ENCODE peak calls at places on chromosomes 3 and 15, in seven cellular contexts. One of them, this sample, is unnamed.

GRCh38 chr15:38972831-38973230 is 408.2 kb upstream of the RASGRP1 start:
- DNase-seq in NCI-H1436: no peak
- DNase-seq in putamen: no peak
- DNase-seq in MCF 10A: no peak
- DNase-seq in stimulated activated effector memory CD8-positive, alpha-beta T cell treated with anti-CD3 and anti-CD28 coated beads, Interleukin-12 subunit alpha, Interleukin-12 subunit beta, amount 100 ng/mL, for 72 hours: no peak
- DNase-seq in M059J: peak; percentile 73
- DNase-seq in activated CD4-positive, alpha-beta T cell treated with anti-CD3 and anti-CD28 coated beads, Interleukin-2, amount 50 U/mL, for 1 hour: no peak
- DNase-seq in this sample: no peak

GRCh38 chr15:84987949-84988624 is 6.4 kb downstream of the PDE8A start:
- DNase-seq in NCI-H1436: no peak
- DNase-seq in putamen: no peak
- DNase-seq in MCF 10A: no peak
- DNase-seq in stimulated activated effector memory CD8-positive, alpha-beta T cell treated with anti-CD3 and anti-CD28 coated beads, Interleukin-12 subunit alpha, Interleukin-12 subunit beta, amount 100 ng/mL, for 72 hours: no peak
- DNase-seq in M059J: no peak
- DNase-seq in activated CD4-positive, alpha-beta T cell treated with anti-CD3 and anti-CD28 coated beads, Interleukin-2, amount 50 U/mL, for 1 hour: no peak
- DNase-seq in this sample: no peak

GRCh38 chr3:48688032-48688736 is 2.5 kb upstream of the NCKIPSD start:
- DNase-seq in NCI-H1436: no peak
- DNase-seq in putamen: no peak
- DNase-seq in MCF 10A: no peak
- DNase-seq in stimulated activated effector memory CD8-positive, alpha-beta T cell treated with anti-CD3 and anti-CD28 coated beads, Interleukin-12 subunit alpha, Interleukin-12 subunit beta, amount 100 ng/mL, for 72 hours: no peak
- DNase-seq in M059J: no peak
- DNase-seq in activated CD4-positive, alpha-beta T cell treated with anti-CD3 and anti-CD28 coated beads, Interleukin-2, amount 50 U/mL, for 1 hour: no peak
- DNase-seq in this sample: no peak

GRCh38 chr15:69160976-69161877 is 792 bp downstream of the GLCE start:
- DNase-seq in NCI-H1436: peak; percentile 35
- DNase-seq in putamen: peak; percentile 72
- DNase-seq in MCF 10A: peak; percentile 38
- DNase-seq in stimulated activated effector memory CD8-positive, alpha-beta T cell treated with anti-CD3 and anti-CD28 coated beads, Interleukin-12 subunit alpha, Interleukin-12 subunit beta, amount 100 ng/mL, for 72 hours: peak; percentile 15
- DNase-seq in M059J: peak; percentile 40
- DNase-seq in activated CD4-positive, alpha-beta T cell treated with anti-CD3 and anti-CD28 coated beads, Interleukin-2, amount 50 U/mL, for 1 hour: peak; percentile 6
- DNase-seq in this sample: peak; percentile 78

GRCh38 chr15:80288131-80288530 is 36.1 kb upstream of the CTXND1 start:
- DNase-seq in NCI-H1436: no peak
- DNase-seq in putamen: no peak
- DNase-seq in MCF 10A: no peak
- DNase-seq in stimulated activated effector memory CD8-positive, alpha-beta T cell treated with anti-CD3 and anti-CD28 coated beads, Interleukin-12 subunit alpha, Interleukin-12 subunit beta, amount 100 ng/mL, for 72 hours: no peak
- DNase-seq in M059J: no peak
- DNase-seq in activated CD4-positive, alpha-beta T cell treated with anti-CD3 and anti-CD28 coated beads, Interleukin-2, amount 50 U/mL, for 1 hour: no peak
- DNase-seq in this sample: no peak

GRCh38 chr15:57727031-57727430 is 20.5 kb downstream of the POLR2M start:
- DNase-seq in NCI-H1436: no peak
- DNase-seq in putamen: no peak
- DNase-seq in MCF 10A: peak; percentile 82
- DNase-seq in stimulated activated effector memory CD8-positive, alpha-beta T cell treated with anti-CD3 and anti-CD28 coated beads, Interleukin-12 subunit alpha, Interleukin-12 subunit beta, amount 100 ng/mL, for 72 hours: no peak
- DNase-seq in M059J: peak; percentile 69
- DNase-seq in activated CD4-positive, alpha-beta T cell treated with anti-CD3 and anti-CD28 coated beads, Interleukin-2, amount 50 U/mL, for 1 hour: no peak
- DNase-seq in this sample: no peak

GRCh38 chr15:79310612-79310984 is 314 bp upstream of the TMED3 start:
- DNase-seq in NCI-H1436: no peak
- DNase-seq in putamen: peak; percentile 24
- DNase-seq in MCF 10A: peak; percentile 13
- DNase-seq in stimulated activated effector memory CD8-positive, alpha-beta T cell treated with anti-CD3 and anti-CD28 coated beads, Interleukin-12 subunit alpha, Interleukin-12 subunit beta, amount 100 ng/mL, for 72 hours: no peak
- DNase-seq in M059J: peak; percentile 43
- DNase-seq in activated CD4-positive, alpha-beta T cell treated with anti-CD3 and anti-CD28 coated beads, Interleukin-2, amount 50 U/mL, for 1 hour: no peak
- DNase-seq in this sample: no peak

GRCh38 chr3:134694445-134694844 is 43.6 kb upstream of the KY start:
- DNase-seq in NCI-H1436: no peak
- DNase-seq in putamen: no peak
- DNase-seq in MCF 10A: no peak
- DNase-seq in stimulated activated effector memory CD8-positive, alpha-beta T cell treated with anti-CD3 and anti-CD28 coated beads, Interleukin-12 subunit alpha, Interleukin-12 subunit beta, amount 100 ng/mL, for 72 hours: no peak
- DNase-seq in M059J: no peak
- DNase-seq in activated CD4-positive, alpha-beta T cell treated with anti-CD3 and anti-CD28 coated beads, Interleukin-2, amount 50 U/mL, for 1 hour: no peak
- DNase-seq in this sample: no peak

GRCh38 chr3:43327184-43327950 is 41.0 kb downstream of the SNRK start:
- DNase-seq in NCI-H1436: no peak
- DNase-seq in putamen: peak; percentile 7
- DNase-seq in MCF 10A: no peak
- DNase-seq in stimulated activated effector memory CD8-positive, alpha-beta T cell treated with anti-CD3 and anti-CD28 coated beads, Interleukin-12 subunit alpha, Interleukin-12 subunit beta, amount 100 ng/mL, for 72 hours: no peak
- DNase-seq in M059J: no peak
- DNase-seq in activated CD4-positive, alpha-beta T cell treated with anti-CD3 and anti-CD28 coated beads, Interleukin-2, amount 50 U/mL, for 1 hour: no peak
- DNase-seq in this sample: peak; percentile 16

GRCh38 chr3:147405552-147406254 is 640 bp downstream of the ZIC4 start:
- DNase-seq in NCI-H1436: no peak
- DNase-seq in putamen: no peak
- DNase-seq in MCF 10A: no peak
- DNase-seq in stimulated activated effector memory CD8-positive, alpha-beta T cell treated with anti-CD3 and anti-CD28 coated beads, Interleukin-12 subunit alpha, Interleukin-12 subunit beta, amount 100 ng/mL, for 72 hours: no peak
- DNase-seq in M059J: no peak
- DNase-seq in activated CD4-positive, alpha-beta T cell treated with anti-CD3 and anti-CD28 coated beads, Interleukin-2, amount 50 U/mL, for 1 hour: no peak
- DNase-seq in this sample: no peak

GRCh38 chr15:89399390-89400120 is 64.9 kb upstream of the POLG start:
- DNase-seq in NCI-H1436: peak; percentile 66
- DNase-seq in putamen: peak; percentile 36
- DNase-seq in MCF 10A: no peak
- DNase-seq in stimulated activated effector memory CD8-positive, alpha-beta T cell treated with anti-CD3 and anti-CD28 coated beads, Interleukin-12 subunit alpha, Interleukin-12 subunit beta, amount 100 ng/mL, for 72 hours: no peak
- DNase-seq in M059J: peak; percentile 73
- DNase-seq in activated CD4-positive, alpha-beta T cell treated with anti-CD3 and anti-CD28 coated beads, Interleukin-2, amount 50 U/mL, for 1 hour: no peak
- DNase-seq in this sample: peak; percentile 70

GRCh38 chr3:171230857-171231256 is 204.3 kb upstream of the SLC2A2 start:
- DNase-seq in NCI-H1436: no peak
- DNase-seq in putamen: no peak
- DNase-seq in MCF 10A: peak; percentile 20
- DNase-seq in stimulated activated effector memory CD8-positive, alpha-beta T cell treated with anti-CD3 and anti-CD28 coated beads, Interleukin-12 subunit alpha, Interleukin-12 subunit beta, amount 100 ng/mL, for 72 hours: no peak
- DNase-seq in M059J: peak; percentile 67
- DNase-seq in activated CD4-positive, alpha-beta T cell treated with anti-CD3 and anti-CD28 coated beads, Interleukin-2, amount 50 U/mL, for 1 hour: no peak
- DNase-seq in this sample: no peak

GRCh38 chr3:44969170-44969569 is 6.8 kb downstream of the ZDHHC3 start:
- DNase-seq in NCI-H1436: no peak
- DNase-seq in putamen: no peak
- DNase-seq in MCF 10A: no peak
- DNase-seq in stimulated activated effector memory CD8-positive, alpha-beta T cell treated with anti-CD3 and anti-CD28 coated beads, Interleukin-12 subunit alpha, Interleukin-12 subunit beta, amount 100 ng/mL, for 72 hours: no peak
- DNase-seq in M059J: no peak
- DNase-seq in activated CD4-positive, alpha-beta T cell treated with anti-CD3 and anti-CD28 coated beads, Interleukin-2, amount 50 U/mL, for 1 hour: no peak
- DNase-seq in this sample: no peak

GRCh38 chr3:107085261-107085660 is 292.0 kb upstream of the CCDC54 start:
- DNase-seq in NCI-H1436: no peak
- DNase-seq in putamen: no peak
- DNase-seq in MCF 10A: no peak
- DNase-seq in stimulated activated effector memory CD8-positive, alpha-beta T cell treated with anti-CD3 and anti-CD28 coated beads, Interleukin-12 subunit alpha, Interleukin-12 subunit beta, amount 100 ng/mL, for 72 hours: no peak
- DNase-seq in M059J: peak; percentile 74
- DNase-seq in activated CD4-positive, alpha-beta T cell treated with anti-CD3 and anti-CD28 coated beads, Interleukin-2, amount 50 U/mL, for 1 hour: no peak
- DNase-seq in this sample: no peak

GRCh38 chr3:5758699-5759098 is 571.2 kb downstream of the EDEM1 start:
- DNase-seq in NCI-H1436: no peak
- DNase-seq in putamen: no peak
- DNase-seq in MCF 10A: no peak
- DNase-seq in stimulated activated effector memory CD8-positive, alpha-beta T cell treated with anti-CD3 and anti-CD28 coated beads, Interleukin-12 subunit alpha, Interleukin-12 subunit beta, amount 100 ng/mL, for 72 hours: no peak
- DNase-seq in M059J: no peak
- DNase-seq in activated CD4-positive, alpha-beta T cell treated with anti-CD3 and anti-CD28 coated beads, Interleukin-2, amount 50 U/mL, for 1 hour: no peak
- DNase-seq in this sample: no peak

GRCh38 chr3:45953536-45953935 is 10.3 kb downstream of the CXCR6 start:
- DNase-seq in NCI-H1436: no peak
- DNase-seq in putamen: no peak
- DNase-seq in MCF 10A: no peak
- DNase-seq in stimulated activated effector memory CD8-positive, alpha-beta T cell treated with anti-CD3 and anti-CD28 coated beads, Interleukin-12 subunit alpha, Interleukin-12 subunit beta, amount 100 ng/mL, for 72 hours: no peak
- DNase-seq in M059J: no peak
- DNase-seq in activated CD4-positive, alpha-beta T cell treated with anti-CD3 and anti-CD28 coated beads, Interleukin-2, amount 50 U/mL, for 1 hour: no peak
- DNase-seq in this sample: no peak

GRCh38 chr15:68348064-68348463 is 70.5 kb downstream of the FEM1B start:
- DNase-seq in NCI-H1436: no peak
- DNase-seq in putamen: no peak
- DNase-seq in MCF 10A: no peak
- DNase-seq in stimulated activated effector memory CD8-positive, alpha-beta T cell treated with anti-CD3 and anti-CD28 coated beads, Interleukin-12 subunit alpha, Interleukin-12 subunit beta, amount 100 ng/mL, for 72 hours: no peak
- DNase-seq in M059J: no peak
- DNase-seq in activated CD4-positive, alpha-beta T cell treated with anti-CD3 and anti-CD28 coated beads, Interleukin-2, amount 50 U/mL, for 1 hour: no peak
- DNase-seq in this sample: no peak

GRCh38 chr3:183438749-183439148 is 10.3 kb upstream of the MCF2L2 start:
- DNase-seq in NCI-H1436: no peak
- DNase-seq in putamen: no peak
- DNase-seq in MCF 10A: no peak
- DNase-seq in stimulated activated effector memory CD8-positive, alpha-beta T cell treated with anti-CD3 and anti-CD28 coated beads, Interleukin-12 subunit alpha, Interleukin-12 subunit beta, amount 100 ng/mL, for 72 hours: no peak
- DNase-seq in M059J: no peak
- DNase-seq in activated CD4-positive, alpha-beta T cell treated with anti-CD3 and anti-CD28 coated beads, Interleukin-2, amount 50 U/mL, for 1 hour: no peak
- DNase-seq in this sample: no peak

GRCh38 chr15:25056484-25057429 is 102.0 kb downstream of the SNRPN start:
- DNase-seq in NCI-H1436: no peak
- DNase-seq in putamen: no peak
- DNase-seq in MCF 10A: no peak
- DNase-seq in stimulated activated effector memory CD8-positive, alpha-beta T cell treated with anti-CD3 and anti-CD28 coated beads, Interleukin-12 subunit alpha, Interleukin-12 subunit beta, amount 100 ng/mL, for 72 hours: no peak
- DNase-seq in M059J: no peak
- DNase-seq in activated CD4-positive, alpha-beta T cell treated with anti-CD3 and anti-CD28 coated beads, Interleukin-2, amount 50 U/mL, for 1 hour: no peak
- DNase-seq in this sample: no peak

GRCh38 chr15:69648215-69648614 is 195.6 kb downstream of the RPLP1 start:
- DNase-seq in NCI-H1436: peak; percentile 22
- DNase-seq in putamen: no peak
- DNase-seq in MCF 10A: no peak
- DNase-seq in stimulated activated effector memory CD8-positive, alpha-beta T cell treated with anti-CD3 and anti-CD28 coated beads, Interleukin-12 subunit alpha, Interleukin-12 subunit beta, amount 100 ng/mL, for 72 hours: no peak
- DNase-seq in M059J: no peak
- DNase-seq in activated CD4-positive, alpha-beta T cell treated with anti-CD3 and anti-CD28 coated beads, Interleukin-2, amount 50 U/mL, for 1 hour: no peak
- DNase-seq in this sample: no peak

GRCh38 chr15:59344311-59344710 is 28.4 kb downstream of the MYO1E start:
- DNase-seq in NCI-H1436: no peak
- DNase-seq in putamen: no peak
- DNase-seq in MCF 10A: no peak
- DNase-seq in stimulated activated effector memory CD8-positive, alpha-beta T cell treated with anti-CD3 and anti-CD28 coated beads, Interleukin-12 subunit alpha, Interleukin-12 subunit beta, amount 100 ng/mL, for 72 hours: no peak
- DNase-seq in M059J: no peak
- DNase-seq in activated CD4-positive, alpha-beta T cell treated with anti-CD3 and anti-CD28 coated beads, Interleukin-2, amount 50 U/mL, for 1 hour: no peak
- DNase-seq in this sample: no peak

GRCh38 chr3:52388348-52388821 is 56.5 kb downstream of the SEMA3G start:
- DNase-seq in NCI-H1436: no peak
- DNase-seq in putamen: no peak
- DNase-seq in MCF 10A: no peak
- DNase-seq in stimulated activated effector memory CD8-positive, alpha-beta T cell treated with anti-CD3 and anti-CD28 coated beads, Interleukin-12 subunit alpha, Interleukin-12 subunit beta, amount 100 ng/mL, for 72 hours: no peak
- DNase-seq in M059J: no peak
- DNase-seq in activated CD4-positive, alpha-beta T cell treated with anti-CD3 and anti-CD28 coated beads, Interleukin-2, amount 50 U/mL, for 1 hour: no peak
- DNase-seq in this sample: no peak

GRCh38 chr3:190883973-190884832 is 21.7 kb upstream of the GMNC start:
- DNase-seq in NCI-H1436: peak; percentile 43
- DNase-seq in putamen: peak; percentile 53
- DNase-seq in MCF 10A: peak; percentile 80
- DNase-seq in stimulated activated effector memory CD8-positive, alpha-beta T cell treated with anti-CD3 and anti-CD28 coated beads, Interleukin-12 subunit alpha, Interleukin-12 subunit beta, amount 100 ng/mL, for 72 hours: no peak
- DNase-seq in M059J: peak; percentile 71
- DNase-seq in activated CD4-positive, alpha-beta T cell treated with anti-CD3 and anti-CD28 coated beads, Interleukin-2, amount 50 U/mL, for 1 hour: no peak
- DNase-seq in this sample: peak; percentile 70

GRCh38 chr3:190321789-190322603 is at the start of gene CLDN1:
- DNase-seq in NCI-H1436: peak; percentile 46
- DNase-seq in putamen: peak; percentile 62
- DNase-seq in MCF 10A: peak; percentile 84
- DNase-seq in stimulated activated effector memory CD8-positive, alpha-beta T cell treated with anti-CD3 and anti-CD28 coated beads, Interleukin-12 subunit alpha, Interleukin-12 subunit beta, amount 100 ng/mL, for 72 hours: peak; percentile 62
- DNase-seq in M059J: peak; percentile 76
- DNase-seq in activated CD4-positive, alpha-beta T cell treated with anti-CD3 and anti-CD28 coated beads, Interleukin-2, amount 50 U/mL, for 1 hour: peak; percentile 68
- DNase-seq in this sample: peak; percentile 80

GRCh38 chr3:172675371-172676193 is 35.3 kb downstream of the NCEH1 start:
- DNase-seq in NCI-H1436: peak; percentile 15
- DNase-seq in putamen: no peak
- DNase-seq in MCF 10A: peak; percentile 75
- DNase-seq in stimulated activated effector memory CD8-positive, alpha-beta T cell treated with anti-CD3 and anti-CD28 coated beads, Interleukin-12 subunit alpha, Interleukin-12 subunit beta, amount 100 ng/mL, for 72 hours: no peak
- DNase-seq in M059J: peak; percentile 80
- DNase-seq in activated CD4-positive, alpha-beta T cell treated with anti-CD3 and anti-CD28 coated beads, Interleukin-2, amount 50 U/mL, for 1 hour: no peak
- DNase-seq in this sample: peak; percentile 19

GRCh38 chr3:30289324-30289723 is 317.1 kb upstream of the TGFBR2 start:
- DNase-seq in NCI-H1436: no peak
- DNase-seq in putamen: no peak
- DNase-seq in MCF 10A: no peak
- DNase-seq in stimulated activated effector memory CD8-positive, alpha-beta T cell treated with anti-CD3 and anti-CD28 coated beads, Interleukin-12 subunit alpha, Interleukin-12 subunit beta, amount 100 ng/mL, for 72 hours: no peak
- DNase-seq in M059J: no peak
- DNase-seq in activated CD4-positive, alpha-beta T cell treated with anti-CD3 and anti-CD28 coated beads, Interleukin-2, amount 50 U/mL, for 1 hour: no peak
- DNase-seq in this sample: no peak

GRCh38 chr3:107222927-107223326 is 154.3 kb upstream of the CCDC54 start:
- DNase-seq in NCI-H1436: no peak
- DNase-seq in putamen: no peak
- DNase-seq in MCF 10A: peak; percentile 53
- DNase-seq in stimulated activated effector memory CD8-positive, alpha-beta T cell treated with anti-CD3 and anti-CD28 coated beads, Interleukin-12 subunit alpha, Interleukin-12 subunit beta, amount 100 ng/mL, for 72 hours: no peak
- DNase-seq in M059J: peak; percentile 95
- DNase-seq in activated CD4-positive, alpha-beta T cell treated with anti-CD3 and anti-CD28 coated beads, Interleukin-2, amount 50 U/mL, for 1 hour: no peak
- DNase-seq in this sample: no peak

GRCh38 chr3:30510596-30510995 is 95.8 kb upstream of the TGFBR2 start:
- DNase-seq in NCI-H1436: no peak
- DNase-seq in putamen: no peak
- DNase-seq in MCF 10A: no peak
- DNase-seq in stimulated activated effector memory CD8-positive, alpha-beta T cell treated with anti-CD3 and anti-CD28 coated beads, Interleukin-12 subunit alpha, Interleukin-12 subunit beta, amount 100 ng/mL, for 72 hours: no peak
- DNase-seq in M059J: no peak
- DNase-seq in activated CD4-positive, alpha-beta T cell treated with anti-CD3 and anti-CD28 coated beads, Interleukin-2, amount 50 U/mL, for 1 hour: no peak
- DNase-seq in this sample: no peak

GRCh38 chr3:119173325-119173724 is at the start of gene UPK1B:
- DNase-seq in NCI-H1436: no peak
- DNase-seq in putamen: peak; percentile 79
- DNase-seq in MCF 10A: no peak
- DNase-seq in stimulated activated effector memory CD8-positive, alpha-beta T cell treated with anti-CD3 and anti-CD28 coated beads, Interleukin-12 subunit alpha, Interleukin-12 subunit beta, amount 100 ng/mL, for 72 hours: no peak
- DNase-seq in M059J: no peak
- DNase-seq in activated CD4-positive, alpha-beta T cell treated with anti-CD3 and anti-CD28 coated beads, Interleukin-2, amount 50 U/mL, for 1 hour: no peak
- DNase-seq in this sample: no peak

GRCh38 chr3:181459516-181459915 is 252.2 kb upstream of the SOX2 start:
- DNase-seq in NCI-H1436: no peak
- DNase-seq in putamen: no peak
- DNase-seq in MCF 10A: no peak
- DNase-seq in stimulated activated effector memory CD8-positive, alpha-beta T cell treated with anti-CD3 and anti-CD28 coated beads, Interleukin-12 subunit alpha, Interleukin-12 subunit beta, amount 100 ng/mL, for 72 hours: no peak
- DNase-seq in M059J: no peak
- DNase-seq in activated CD4-positive, alpha-beta T cell treated with anti-CD3 and anti-CD28 coated beads, Interleukin-2, amount 50 U/mL, for 1 hour: no peak
- DNase-seq in this sample: no peak

GRCh38 chr15:76983588-76984379 is 11.1 kb upstream of the PSTPIP1 start:
- DNase-seq in NCI-H1436: no peak
- DNase-seq in putamen: no peak
- DNase-seq in MCF 10A: peak; percentile 13
- DNase-seq in stimulated activated effector memory CD8-positive, alpha-beta T cell treated with anti-CD3 and anti-CD28 coated beads, Interleukin-12 subunit alpha, Interleukin-12 subunit beta, amount 100 ng/mL, for 72 hours: no peak
- DNase-seq in M059J: no peak
- DNase-seq in activated CD4-positive, alpha-beta T cell treated with anti-CD3 and anti-CD28 coated beads, Interleukin-2, amount 50 U/mL, for 1 hour: no peak
- DNase-seq in this sample: no peak

GRCh38 chr3:182327196-182327681 is 466.1 kb upstream of the ATP11B start:
- DNase-seq in NCI-H1436: no peak
- DNase-seq in putamen: no peak
- DNase-seq in MCF 10A: no peak
- DNase-seq in stimulated activated effector memory CD8-positive, alpha-beta T cell treated with anti-CD3 and anti-CD28 coated beads, Interleukin-12 subunit alpha, Interleukin-12 subunit beta, amount 100 ng/mL, for 72 hours: no peak
- DNase-seq in M059J: peak; percentile 95
- DNase-seq in activated CD4-positive, alpha-beta T cell treated with anti-CD3 and anti-CD28 coated beads, Interleukin-2, amount 50 U/mL, for 1 hour: no peak
- DNase-seq in this sample: no peak

GRCh38 chr3:132405609-132406299 is 11.5 kb upstream of the DNAJC13 start:
- DNase-seq in NCI-H1436: no peak
- DNase-seq in putamen: no peak
- DNase-seq in MCF 10A: no peak
- DNase-seq in stimulated activated effector memory CD8-positive, alpha-beta T cell treated with anti-CD3 and anti-CD28 coated beads, Interleukin-12 subunit alpha, Interleukin-12 subunit beta, amount 100 ng/mL, for 72 hours: no peak
- DNase-seq in M059J: no peak
- DNase-seq in activated CD4-positive, alpha-beta T cell treated with anti-CD3 and anti-CD28 coated beads, Interleukin-2, amount 50 U/mL, for 1 hour: no peak
- DNase-seq in this sample: no peak